ENCODE peak calls at places on chromosomes 2 and 18, in four cellular contexts. C is tibial artery, H is uterus, D is Peyer's patch. F is an unnamed sample.

GRCh38 chr2:192544371-192544955 is 349.7 kb upstream of the TMEFF2 start:
- DNase-seq in H (no peak), D (no peak), C (no peak), F (no peak)

GRCh38 chr18:55543130-55543704 is 44.8 kb downstream of the TCF4 start:
- DNase-seq in H (no peak), C (no peak), D (no peak), F (no peak)

GRCh38 chr2:207725815-207726578 is 14.6 kb downstream of the CCNYL1 start:
- DNase-seq in C (no peak), H (no peak), D (no peak), F (no peak)

GRCh38 chr2:202030676-202031075 is 3.0 kb upstream of the FZD7 start:
- DNase-seq in C (no peak), D (no peak), H (no peak), F (no peak)

GRCh38 chr18:61972389-61973264 is 79.8 kb upstream of the RNF152 start:
- DNase-seq in H (no peak), D (no peak), C (no peak), F (no peak)

GRCh38 chr2:182929972-182930371 is 63.5 kb upstream of the FRZB start:
- DNase-seq in C (no peak), D (no peak), H (no peak), F (no peak)

GRCh38 chr2:174632847-174633620 is 35.4 kb upstream of the WIPF1 start:
- DNase-seq in C (no peak), D (peak; percentile 28), H (no peak), F (no peak)

GRCh38 chr2:151691621-151692020 is 42.7 kb downstream of the NEB start:
- DNase-seq in D (no peak), H (no peak), C (no peak), F (no peak)

GRCh38 chr2:8344725-8345124 is 337.1 kb upstream of the ID2 start:
- DNase-seq in C (no peak), D (no peak), H (no peak), F (no peak)

GRCh38 chr2:228675042-228675441 is 493.6 kb upstream of the SPHKAP start:
- DNase-seq in C (peak; percentile 42), H (peak; percentile 41), D (no peak), F (no peak)

GRCh38 chr2:84776011-84776410 is 104.9 kb downstream of the TRABD2A start:
- DNase-seq in C (no peak), H (no peak), D (no peak), F (no peak)

GRCh38 chr18:3060667-3061580 is 48.0 kb upstream of the LPIN2 start:
- DNase-seq in H (peak; percentile 24), D (peak; percentile 57), C (no peak), F (no peak)

GRCh38 chr18:49020129-49020528 is 69.4 kb upstream of the SMAD7 start:
- DNase-seq in H (no peak), D (no peak), C (no peak), F (no peak)

GRCh38 chr2:129709030-129709955 is 270.2 kb upstream of the RAB6C start:
- DNase-seq in D (no peak), C (no peak), H (no peak), F (no peak)

GRCh38 chr18:38406625-38407024 is 841.0 kb upstream of the CELF4 start:
- DNase-seq in H (no peak), C (no peak), D (no peak), F (no peak)

GRCh38 chr18:36455931-36456330 is 158.4 kb downstream of the FHOD3 start:
- DNase-seq in H (no peak), D (no peak), C (no peak), F (no peak)

GRCh38 chr2:146239392-146240135 is 1605.3 kb upstream of the ACVR2A start:
- DNase-seq in D (no peak), H (no peak), C (no peak), F (no peak)

GRCh38 chr18:56740645-56741044 is 89.5 kb downstream of the WDR7 start:
- DNase-seq in D (no peak), H (no peak), C (no peak), F (no peak)

GRCh38 chr2:238688197-238689153 is 159.4 kb upstream of the TWIST2 start:
- DNase-seq in D (no peak), C (no peak), H (no peak), F (no peak)

GRCh38 chr2:230209422-230210051 is 10.2 kb downstream of the SP110 start:
- DNase-seq in H (no peak), C (no peak), D (peak; percentile 40), F (no peak)

GRCh38 chr2:116319935-116320334 is 1494.6 kb upstream of the DDX18 start:
- DNase-seq in D (no peak), C (no peak), H (no peak), F (no peak)

GRCh38 chr18:13613591-13614317 is 112.6 kb downstream of the FAM210A start:
- DNase-seq in C (no peak), D (peak; percentile 70), H (no peak), F (no peak)

GRCh38 chr2:67565761-67566160 is 168.6 kb downstream of the ETAA1 start:
- DNase-seq in C (no peak), H (no peak), D (no peak), F (no peak)

GRCh38 chr18:75289762-75290161 is 79.2 kb downstream of the TSHZ1 start:
- DNase-seq in C (no peak), D (no peak), H (no peak), F (no peak)

GRCh38 chr2:222671259-222672067 is at the start of gene MOGAT1:
- DNase-seq in H (no peak), C (no peak), D (no peak), F (no peak)

GRCh38 chr2:149420053-149420963 is 89.9 kb downstream of the LYPD6 start:
- DNase-seq in H (no peak), D (no peak), C (no peak), F (no peak)

GRCh38 chr2:212953170-212953920 is 198.1 kb downstream of the IKZF2 start:
- DNase-seq in C (no peak), D (no peak), H (no peak), F (no peak)

GRCh38 chr2:152427902-152428301 is 92.9 kb downstream of the FMNL2 start:
- DNase-seq in H (no peak), C (no peak), D (no peak), F (no peak)

GRCh38 chr18:42413870-42414269 is 458.8 kb downstream of the PIK3C3 start:
- DNase-seq in C (no peak), H (no peak), D (no peak), F (no peak)

DNA sequence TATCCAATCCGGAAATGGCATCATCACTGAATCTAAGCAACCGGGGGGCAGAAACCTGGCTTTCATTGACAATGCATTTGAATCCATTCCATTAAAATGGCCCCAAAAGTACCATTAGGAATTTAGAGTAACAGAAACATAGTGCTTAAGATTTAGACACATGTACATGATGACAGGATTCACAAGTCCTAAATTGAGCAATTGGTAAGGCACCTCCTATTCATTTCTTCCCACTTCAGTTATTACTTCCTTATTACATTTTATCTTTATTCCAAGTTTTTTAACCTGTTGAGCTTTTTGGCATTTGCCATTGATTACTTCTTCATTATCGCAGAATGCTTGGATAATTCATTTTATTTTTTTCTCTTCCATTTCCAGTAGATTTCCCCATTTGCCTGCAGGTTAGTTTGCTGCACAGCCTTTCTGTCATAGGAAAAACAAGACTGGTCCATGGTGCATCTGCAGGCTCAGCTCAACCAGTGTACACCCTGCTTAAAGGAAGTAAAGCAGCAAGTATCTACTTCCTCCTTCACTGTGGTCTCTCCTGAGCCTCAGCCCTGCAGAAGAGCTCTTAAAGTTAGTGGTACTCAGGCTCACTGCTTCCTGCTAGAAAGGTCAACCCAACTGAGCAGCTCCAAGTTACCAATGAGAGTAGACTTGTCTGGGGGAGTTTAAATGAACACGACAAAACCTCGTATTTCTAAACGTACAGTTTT is 89.2 kb downstream of the DOCK10 start:
- DNase-seq in H (no peak), C (no peak), D (peak; percentile 68), F (no peak)
- H3K4me1 ChIP-seq in H (no peaks in the 10 kb centered on the region), C (no peaks in the 10 kb centered on the region), D (no peaks in the 10 kb centered on the region), F (peaks cover 9% of the 10 kb centered on the region)

GRCh38 chr2:134411279-134411827 is 157.5 kb downstream of the MGAT5 start:
- DNase-seq in C (no peak), H (no peak), D (no peak), F (no peak)
- H3K4me1 ChIP-seq in C (no peaks in the 10 kb centered on the region), H (no peaks in the 10 kb centered on the region), D (no peaks in the 10 kb centered on the region), F (peaks cover 46% of the 10 kb centered on the region)

DNA sequence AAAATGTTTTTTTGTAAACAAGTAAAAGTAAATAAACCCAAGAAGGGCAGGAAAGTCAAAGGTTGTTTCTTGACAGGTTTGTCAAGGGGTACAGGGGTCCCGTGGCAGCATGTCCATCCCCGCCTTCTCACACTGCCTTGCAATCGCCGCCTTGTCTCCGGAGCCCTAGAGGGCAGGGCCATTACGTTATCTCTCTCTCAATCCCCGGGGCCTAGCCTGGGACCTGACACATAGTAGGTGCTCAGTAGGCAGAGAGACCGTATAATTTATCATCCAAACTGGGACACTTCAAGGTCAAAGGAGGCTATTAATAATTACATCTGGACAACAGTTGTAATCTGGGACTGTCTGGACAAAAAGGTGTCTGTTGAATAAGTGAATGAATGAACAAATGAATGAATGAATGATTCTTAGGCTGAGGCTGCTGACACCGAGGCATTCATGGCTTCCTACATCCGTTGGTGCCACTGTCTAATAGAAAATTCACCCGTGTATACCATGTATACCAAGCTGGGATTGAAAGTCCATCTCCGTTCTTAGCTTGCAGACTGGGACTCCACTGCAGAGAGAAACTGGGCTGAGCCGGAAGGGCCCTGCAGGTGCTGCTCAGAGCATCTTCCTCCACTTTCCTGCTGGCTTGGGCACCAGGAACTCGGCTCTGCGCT is 44.8 kb upstream of the PLB1 start:
- DNase-seq in H (no peak), D (no peak), C (no peak), F (no peak)
- H3K4me1 ChIP-seq in H (no peaks in the 10 kb centered on the region), D (no peaks in the 10 kb centered on the region), C (no peaks in the 10 kb centered on the region), F (peaks cover 50% of the 10 kb centered on the region)

DNA sequence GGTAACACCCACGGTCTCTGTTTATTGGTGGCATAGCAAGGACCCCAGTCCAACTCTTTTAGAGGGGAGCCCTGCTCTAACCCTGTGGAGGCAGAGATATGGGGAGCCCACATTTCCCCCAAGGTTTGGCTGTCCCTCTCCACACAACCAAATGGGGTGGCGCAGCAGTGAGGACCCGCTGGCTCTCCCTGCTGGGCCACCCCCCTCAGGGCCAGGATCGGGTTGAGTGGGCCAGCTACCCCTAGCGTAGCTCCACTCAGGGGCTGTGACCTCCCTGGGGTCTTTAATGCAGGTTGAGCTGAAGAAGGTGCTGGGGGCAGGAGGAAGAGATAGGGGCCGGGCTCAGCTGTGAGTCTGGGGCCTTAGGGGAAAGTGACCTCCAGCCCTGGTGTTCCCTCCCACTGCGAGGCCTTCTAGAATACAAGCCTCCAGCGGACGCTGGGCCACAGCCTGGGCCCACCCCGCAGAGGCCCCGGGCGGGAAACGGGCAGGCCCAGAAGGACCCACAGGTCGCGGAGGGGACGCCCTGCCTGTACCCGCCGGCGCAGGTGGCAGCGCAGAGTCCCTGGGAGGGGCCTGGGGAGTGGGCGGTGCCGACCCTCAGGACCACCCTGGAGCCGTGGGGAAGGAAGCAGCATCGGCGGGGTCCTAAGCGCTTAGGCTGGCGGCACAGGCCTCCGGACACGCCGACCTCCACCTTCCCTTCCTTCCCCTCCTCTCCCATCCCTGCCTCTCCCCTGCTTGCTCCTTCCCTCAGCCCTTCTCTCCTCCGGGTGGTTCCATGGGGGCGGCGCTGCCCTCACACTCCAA is 9.6 kb downstream of the CROCC2 start:
- DNase-seq in D (no peak), H (no peak), C (peak; percentile 19), F (peak; percentile 60)
- H3K4me1 ChIP-seq in D (no peaks in the 10 kb centered on the region), H (no peaks in the 10 kb centered on the region), C (no peaks in the 10 kb centered on the region), F (peaks cover 70% of the 10 kb centered on the region)

GRCh38 chr2:24816404-24816803 is 23.2 kb downstream of the CENPO start:
- DNase-seq in H (peak; percentile 2), D (no peak), C (no peak), F (no peak)
- H3K4me1 ChIP-seq in H (no peaks in the 10 kb centered on the region), D (no peaks in the 10 kb centered on the region), C (no peaks in the 10 kb centered on the region), F (no peaks in the 10 kb centered on the region)

GRCh38 chr2:237201461-237202287 is 116.0 kb downstream of the COPS8 start:
- DNase-seq in C (peak; percentile 66), D (no peak), H (peak; percentile 49), F (no peak)
- H3K4me1 ChIP-seq in C (no peaks in the 10 kb centered on the region), D (no peaks in the 10 kb centered on the region), H (peaks cover 10% of the 10 kb centered on the region), F (peaks cover 7% of the 10 kb centered on the region)

F was measured in suprapubic skin.